ENCODE peak calls at places on chromosomes 7 and 10, in eight cellular contexts. H is endothelial cell of umbilical vein, D is mesendoderm, N is fibroblast of lung, V is HCT116, Z is H9, O is K562, T is GM12878. A is an unnamed sample.

GRCh38 chr10:43380610-43381222 is 9.3 kb downstream of the FXYD4 start:
- DNase-seq in T (no peak), O (peak), Z (no peak), V (peak), H (no peak), N (no peak), D (no peak), A (no peak)

GRCh38 chr7:600935-601334 is 81.3 kb upstream of the PDGFA start:
- DNase-seq in D (no peak), T (no peak), N (no peak), H (no peak), V (no peak), O (no peak), Z (no peak), A (no peak)

GRCh38 chr7:81819861-81820260 is 50.0 kb upstream of the HGF start:
- DNase-seq in D (no peak), V (no peak), Z (no peak), O (no peak), H (no peak), N (peak), T (no peak), A (no peak)

GRCh38 chr7:151645311-151645710 is 125.6 kb upstream of the RHEB start:
- DNase-seq in T (no peak), H (no peak), D (no peak), V (no peak), N (no peak), O (no peak), Z (no peak), A (no peak)

GRCh38 chr7:73721237-73721848 is 1.9 kb upstream of the STX1A start:
- DNase-seq in T (no peak), O (no peak), V (no peak), N (no peak), H (no peak), D (no peak), Z (no peak), A (no peak)

GRCh38 chr10:71598673-71599072 is 120.9 kb downstream of the C10orf105 start:
- DNase-seq in V (no peak), O (no peak), T (no peak), D (no peak), H (no peak), Z (no peak), N (peak), A (no peak)

GRCh38 chr10:11560076-11560709 is 51.3 kb downstream of the USP6NL start:
- DNase-seq in Z (no peak), D (no peak), T (peak), O (no peak), H (peak), N (no peak), V (no peak), A (no peak)

GRCh38 chr7:142560166-142560565 is 189.1 kb upstream of the PRSS1 start:
- DNase-seq in T (no peak), Z (no peak), O (no peak), N (peak), D (no peak), H (no peak), V (no peak), A (no peak)

GRCh38 chr10:76973515-76974289 is 663.9 kb downstream of the KCNMA1 start:
- DNase-seq in N (peak), T (no peak), D (no peak), Z (no peak), H (no peak), V (no peak), O (no peak), A (no peak)

GRCh38 chr10:63204667-63205391 is 71.7 kb downstream of the NRBF2 start:
- DNase-seq in D (no peak), O (no peak), V (no peak), N (no peak), H (no peak), Z (no peak), T (no peak), A (no peak)

GRCh38 chr10:61958793-61959192 is 57.3 kb downstream of the ARID5B start:
- DNase-seq in T (no peak), O (no peak), N (no peak), V (no peak), D (no peak), Z (no peak), H (no peak), A (no peak)

GRCh38 chr10:122254831-122255230 is 16.3 kb upstream of the BTBD16 start:
- DNase-seq in V (no peak), T (no peak), D (no peak), O (no peak), N (no peak), Z (no peak), H (no peak), A (no peak)

GRCh38 chr10:37803269-37803668 is 54.1 kb downstream of the ZNF248 start:
- DNase-seq in H (no peak), D (no peak), T (no peak), V (no peak), N (no peak), Z (no peak), O (no peak), A (no peak)

GRCh38 chr10:116800356-116800929 is 48.9 kb upstream of the ENO4 start:
- DNase-seq in N (no peak), O (no peak), V (no peak), D (peak), T (no peak), H (no peak), Z (no peak), A (no peak)

GRCh38 chr10:103193820-103194529 is 903 bp upstream of the NT5C2 start:
- DNase-seq in D (peak), O (no peak), H (no peak), Z (no peak), T (peak), N (peak), V (peak), A (peak)

GRCh38 chr10:131980757-131981428 is 830 bp downstream of the BNIP3 start:
- DNase-seq in D (peak), Z (peak), O (no peak), T (no peak), V (no peak), H (peak), N (no peak), A (peak)

GRCh38 chr7:156941393-156942182 is 7.9 kb upstream of the NOM1 start:
- DNase-seq in V (no peak), T (no peak), H (no peak), D (no peak), N (no peak), Z (no peak), O (no peak), A (no peak)

GRCh38 chr10:931326-932318 is at the start of gene LARP4B:
- DNase-seq in H (peak), V (peak), N (peak), O (peak), T (peak), Z (peak), D (peak), A (peak)

GRCh38 chr10:48600645-48601505 is 4.0 kb downstream of the ARHGAP22 start:
- DNase-seq in O (no peak), D (no peak), T (no peak), Z (no peak), V (no peak), N (no peak), H (no peak), A (no peak)

GRCh38 chr10:454860-455259 is 234.6 kb downstream of the DIP2C start:
- DNase-seq in N (peak), Z (no peak), D (peak), T (no peak), V (peak), O (no peak), H (peak), A (no peak)

GRCh38 chr10:124532106-124532641 is 70.6 kb downstream of the LHPP start:
- DNase-seq in H (no peak), O (peak), Z (peak), T (no peak), D (peak), V (peak), N (no peak), A (peak)

GRCh38 chr7:158689500-158689899 is 15.1 kb downstream of the NCAPG2 start:
- DNase-seq in H (no peak), O (no peak), Z (no peak), V (no peak), N (no peak), D (no peak), T (no peak), A (no peak)

GRCh38 chr7:120783273-120783672 is 74.7 kb downstream of the TSPAN12 start:
- DNase-seq in H (no peak), D (peak), Z (no peak), V (no peak), O (no peak), N (no peak), T (no peak), A (no peak)
- H3K9ac ChIP-seq in H (no peak), D (peak), Z (no peak), V (no peak), O (no peak), N (no peak), T (no peak), A (no peak)

GRCh38 chr10:3889961-3890522 is 105.0 kb upstream of the KLF6 start:
- DNase-seq in V (peak), H (peak), D (peak), O (no peak), N (peak), Z (no peak), T (no peak), A (no peak)

GRCh38 chr10:3891396-3891795 is 106.4 kb upstream of the KLF6 start:
- DNase-seq in Z (no peak), N (no peak), V (no peak), O (peak), T (no peak), H (no peak), D (no peak), A (no peak)

GRCh38 chr10:3893102-3893473 is 108.1 kb upstream of the KLF6 start:
- DNase-seq in H (no peak), T (no peak), N (no peak), V (no peak), D (no peak), O (no peak), Z (no peak), A (no peak)

GRCh38 chr10:3892440-3893101 is 107.6 kb upstream of the KLF6 start:
- DNase-seq in D (peak), Z (no peak), O (no peak), N (peak), T (no peak), V (no peak), H (peak), A (no peak)

GRCh38 chr10:3890602-3891352 is 105.8 kb upstream of the KLF6 start:
- DNase-seq in D (peak), V (no peak), T (no peak), H (no peak), Z (no peak), O (peak), N (no peak), A (no peak)
- H3K9ac ChIP-seq in D (no peak), V (peak), T (no peak), H (peak), Z (no peak), O (no peak), N (no peak), A (no peak)

GRCh38 chr7:100893910-100894763 is 1.6 kb downstream of the ACHE start:
- DNase-seq in D (no peak), H (no peak), O (peak), N (no peak), T (no peak), Z (peak), V (no peak), A (peak)
- H3K9ac ChIP-seq in D (peak), H (no peak), O (peak), N (no peak), T (peak), Z (no peak), V (no peak), A (no peak)

DNA sequence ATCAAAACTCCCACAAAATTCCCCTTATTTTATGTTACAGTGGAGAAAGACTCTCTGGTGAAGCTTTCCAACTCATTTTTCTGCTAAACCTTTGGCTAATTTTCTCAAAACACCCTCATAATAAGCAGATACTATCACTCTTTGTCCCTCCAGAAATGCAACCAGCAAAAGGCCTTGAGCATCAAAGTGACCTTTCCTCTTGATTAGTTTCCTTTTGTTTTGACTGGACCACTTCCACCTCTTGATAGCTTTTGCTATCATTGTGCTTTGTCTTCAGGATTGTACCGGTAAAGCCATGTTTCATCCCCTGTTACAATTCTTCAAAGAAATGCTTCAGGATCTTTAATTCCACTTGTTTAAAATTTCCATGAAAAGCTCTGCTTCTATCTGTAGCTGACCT is 115.1 kb upstream of the SLC13A1 start:
- DNase-seq in H (no peak), D (no peak), N (no peak), Z (no peak), T (no peak), V (no peak), O (no peak), A (peak)
- H3K9ac ChIP-seq in H (no peak), D (no peak), N (no peak), Z (no peak), T (no peak), V (no peak), O (no peak), A (no peak)

GRCh38 chr10:73424478-73424877 is 8.9 kb downstream of the MSS51 start:
- DNase-seq in H (no peak), N (no peak), D (no peak), O (no peak), V (no peak), Z (no peak), T (no peak), A (no peak)
- H3K9ac ChIP-seq in H (no peak), N (no peak), D (no peak), O (no peak), V (no peak), Z (no peak), T (no peak), A (no peak)